ENCODE peak calls at places on chromosomes 6 and 20, in nine cellular contexts. B is OCI-LY7; C is prostate gland; T is upper lobe of right lung; K is CD8-positive, alpha-beta T cell; M is pancreas; P is fibroblast of lung; U is left lung; G is cardiac muscle cell. Z is an unnamed sample. For H3K4me1, the result is how much of the 10 kb centered on the place peaks cover.

GRCh38 chr6:111722220-111722731 is 116.6 kb upstream of the TRAF3IP2 start:
- DNase-seq in U (no peak), B (no peak), K (no peak), T (no peak), C (no peak), G (peak), P (peak), M (no peak), Z (no peak)

GRCh38 chr6:39137235-39137634 is 22.2 kb upstream of the SAYSD1 start:
- DNase-seq in B (peak), M (no peak), C (no peak), G (peak), U (peak), T (no peak), P (peak), K (no peak), Z (no peak)

GRCh38 chr6:2403546-2403945 is 158.1 kb upstream of the GMDS start:
- DNase-seq in B (no peak), P (no peak), M (no peak), C (no peak), K (no peak), T (no peak), U (no peak), G (no peak), Z (no peak)

GRCh38 chr20:44023515-44024371 is 109.1 kb downstream of the TOX2 start:
- DNase-seq in M (no peak), G (no peak), U (no peak), T (no peak), C (no peak), P (no peak), K (no peak), B (no peak), Z (no peak)

GRCh38 chr6:94510877-94511276 is 1066.5 kb upstream of the MANEA start:
- DNase-seq in G (no peak), C (no peak), T (peak), B (no peak), P (no peak), U (no peak), K (no peak), M (peak), Z (no peak)

GRCh38 chr20:17875106-17875980 is 93.3 kb downstream of the SNX5 start:
- DNase-seq in G (peak), T (peak), M (peak), P (peak), U (peak), K (no peak), C (peak), B (no peak), Z (peak)

GRCh38 chr20:11032611-11033010 is 358.8 kb upstream of the JAG1 start:
- DNase-seq in M (no peak), T (no peak), K (no peak), C (no peak), B (no peak), G (no peak), U (no peak), P (no peak), Z (no peak)

GRCh38 chr6:85403331-85404015 is 46.4 kb upstream of the NT5E start:
- DNase-seq in M (no peak), T (no peak), P (peak), K (no peak), B (no peak), U (no peak), G (peak), C (no peak), Z (no peak)

GRCh38 chr6:145480024-145480423 is 255.3 kb downstream of the EPM2A start:
- DNase-seq in B (no peak), C (no peak), M (no peak), G (no peak), T (no peak), U (no peak), P (no peak), K (no peak), Z (no peak)

GRCh38 chr6:144664947-144665346 is 379.8 kb downstream of the UTRN start:
- DNase-seq in G (no peak), U (no peak), C (no peak), B (no peak), M (no peak), P (no peak), K (no peak), T (no peak), Z (no peak)

GRCh38 chr20:62145688-62146018 is 2.1 kb downstream of the SS18L1 start:
- DNase-seq in T (no peak), M (no peak), K (no peak), U (no peak), C (no peak), B (no peak), P (no peak), G (no peak), Z (no peak)

GRCh38 chr6:119541132-119541905 is 191.8 kb upstream of the MAN1A1 start:
- DNase-seq in U (no peak), M (no peak), B (no peak), K (no peak), G (peak), T (no peak), C (no peak), P (peak), Z (no peak)

GRCh38 chr20:62020935-62021701 is 44.6 kb downstream of the TAF4 start:
- DNase-seq in U (no peak), K (no peak), P (peak), G (peak), M (no peak), T (no peak), C (no peak), B (no peak), Z (peak)

GRCh38 chr6:24744911-24745310 is 26.0 kb upstream of the C6orf62 start:
- DNase-seq in P (no peak), K (no peak), M (no peak), C (no peak), U (no peak), B (no peak), G (no peak), T (no peak), Z (no peak)

GRCh38 chr20:49287555-49288249 is 9.8 kb upstream of the ZNFX1 start:
- DNase-seq in B (no peak), T (no peak), M (no peak), U (no peak), G (peak), P (peak), K (no peak), C (no peak), Z (no peak)

GRCh38 chr6:144036064-144036873 is 28.2 kb upstream of the PLAGL1 start:
- DNase-seq in M (no peak), K (no peak), U (peak), B (no peak), C (no peak), G (peak), P (peak), T (peak), Z (no peak)

GRCh38 chr6:145028144-145028818 is 707.0 kb downstream of the EPM2A start:
- DNase-seq in M (no peak), U (no peak), K (no peak), C (peak), T (no peak), B (peak), P (no peak), G (peak), Z (no peak)

GRCh38 chr20:38159949-38160756 is 4.9 kb downstream of the TGM2 start:
- DNase-seq in P (no peak), B (no peak), T (no peak), M (no peak), G (no peak), C (no peak), U (no peak), K (no peak), Z (no peak)

GRCh38 chr6:122798099-122798641 is 9.1 kb downstream of the SMPDL3A start:
- DNase-seq in G (peak), K (no peak), T (peak), M (peak), C (peak), P (peak), B (no peak), U (peak), Z (no peak)

GRCh38 chr20:44187054-44187762 is at the start of gene JPH2:
- DNase-seq in B (no peak), K (no peak), M (no peak), T (no peak), P (peak), G (peak), C (no peak), U (no peak), Z (peak)

GRCh38 chr6:126797981-126798380 is 320.5 kb upstream of the RSPO3 start:
- DNase-seq in U (no peak), T (no peak), P (peak), B (no peak), G (peak), K (no peak), M (no peak), C (no peak), Z (no peak)

GRCh38 chr6:122063090-122063489 is 336.4 kb upstream of the HSF2 start:
- DNase-seq in P (no peak), T (no peak), G (no peak), U (no peak), B (no peak), K (no peak), C (no peak), M (no peak), Z (no peak)

GRCh38 chr6:6390849-6391602 is 70.6 kb upstream of the F13A1 start:
- DNase-seq in M (no peak), U (no peak), P (no peak), B (peak), C (no peak), K (no peak), G (no peak), T (no peak), Z (no peak)

GRCh38 chr6:28794175-28795002 is 129.4 kb downstream of the TRIM27 start:
- DNase-seq in K (no peak), U (no peak), M (no peak), G (peak), T (no peak), C (no peak), P (peak), B (peak), Z (no peak)

GRCh38 chr6:28263946-28264345 is 3.0 kb upstream of the ZSCAN26 start:
- DNase-seq in C (no peak), T (no peak), K (no peak), B (no peak), P (no peak), G (no peak), U (no peak), M (no peak), Z (no peak)

GRCh38 chr20:32893878-32894483 is 35.3 kb downstream of the EFCAB8 start:
- DNase-seq in M (no peak), K (no peak), G (peak), P (no peak), B (peak), U (no peak), C (no peak), T (no peak), Z (no peak)

GRCh38 chr6:32794510-32794909 is 22.3 kb downstream of the HLA-DOB start:
- DNase-seq in M (no peak), C (no peak), K (no peak), B (no peak), G (no peak), U (no peak), T (no peak), P (no peak), Z (no peak)

GRCh38 chr6:106973841-106974336 is 640 bp downstream of the CD24 start:
- DNase-seq in C (peak), P (peak), M (peak), G (no peak), B (peak), U (no peak), K (no peak), T (peak), Z (no peak)

GRCh38 chr6:150813993-150814359 is 51.5 kb upstream of the MTHFD1L start:
- DNase-seq in K (no peak), U (no peak), T (no peak), B (no peak), G (no peak), P (peak), M (no peak), C (no peak), Z (no peak)
- H3K27ac ChIP-seq in K (no peak), U (peak), T (no peak), B (no peak), G (no peak), P (no peak), M (no peak), C (no peak), Z (peak)

GRCh38 chr6:42021847-42022754 is 28.2 kb upstream of the TAF8 start:
- DNase-seq in G (peak), K (peak), P (no peak), M (no peak), T (no peak), U (no peak), C (no peak), B (peak), Z (no peak)
- H3K4me1 ChIP-seq in G (under half), K (half or more), P (under half), M (under half), T (under half), U (under half), C (under half), B (half or more), Z (under half)

DNA sequence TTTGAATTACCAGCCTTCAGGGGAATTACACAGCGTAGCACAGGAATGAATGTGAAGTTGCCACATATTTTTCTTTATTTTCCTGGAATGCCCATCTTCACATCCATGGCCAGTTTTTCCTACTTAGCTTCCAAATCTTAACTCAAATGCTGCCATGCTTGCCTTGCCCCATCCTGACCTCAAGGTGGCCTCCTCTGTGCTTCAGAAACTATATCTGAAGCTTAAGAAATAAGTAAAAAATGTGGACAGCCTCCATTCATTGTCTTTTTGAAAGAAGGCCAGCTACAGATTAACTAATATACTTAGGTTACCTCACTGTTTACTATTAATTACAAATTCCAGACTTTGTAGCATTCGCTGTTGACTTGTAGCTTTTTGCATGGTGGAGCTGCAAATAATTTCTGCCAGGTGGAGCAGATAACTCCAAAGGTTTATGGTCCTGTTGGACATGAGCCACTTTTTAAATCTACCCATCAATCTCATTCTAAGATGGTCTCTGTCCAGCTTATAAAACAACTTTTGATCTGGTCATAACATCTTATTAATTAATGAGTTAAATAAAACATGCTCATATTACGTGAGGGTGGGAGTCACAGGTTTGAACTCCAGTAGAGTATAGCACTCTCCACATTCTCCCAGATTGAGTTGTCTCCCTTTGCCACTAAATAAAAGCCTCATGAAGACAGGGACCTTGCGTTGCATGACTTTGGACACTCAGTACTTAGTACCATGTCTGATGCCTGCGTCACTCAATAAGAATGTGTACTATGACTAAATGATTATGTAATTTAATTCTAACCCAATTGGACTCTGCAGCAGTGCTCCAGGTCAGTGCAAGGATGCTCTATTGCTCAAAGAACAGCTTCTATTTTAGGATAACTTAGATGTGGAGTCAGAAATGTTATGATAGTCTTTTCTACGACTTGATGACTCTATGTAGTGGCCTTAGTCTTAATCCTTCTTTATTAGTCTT is 678.6 kb upstream of the CITED2 start:
- DNase-seq in M (no peak), T (no peak), G (peak), C (no peak), U (no peak), K (no peak), B (peak), P (peak), Z (no peak)
- TF ChIP-seq CTCF in M (no peak), T (peak), G (peak), C (no peak), U (no peak), K (no peak), B (peak), P (peak), Z (peak)

DNA sequence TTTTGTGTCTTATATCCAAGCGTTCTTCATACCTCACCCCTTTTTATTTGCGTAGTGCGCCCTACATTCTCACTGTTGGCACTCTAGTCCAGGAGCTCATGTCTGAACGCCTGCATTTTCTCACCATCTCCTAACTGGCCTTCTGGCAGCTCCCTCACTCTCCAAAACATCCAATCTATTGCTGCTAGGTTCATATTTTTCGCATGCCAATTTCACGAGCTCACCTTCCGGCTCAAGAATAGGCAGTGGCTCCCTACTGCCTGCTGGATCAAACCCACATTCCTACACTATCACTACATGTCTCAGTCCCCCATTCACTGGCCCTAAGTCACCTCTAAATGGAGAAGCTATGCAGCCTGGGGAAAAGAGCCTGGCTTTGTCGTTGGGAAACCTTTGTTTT is 115.0 kb downstream of the IPCEF1 start:
- DNase-seq in P (peak), K (no peak), M (no peak), B (no peak), C (no peak), U (no peak), G (no peak), T (no peak), Z (no peak)
- H3K27ac ChIP-seq in P (no peak), K (no peak), M (no peak), B (no peak), C (no peak), U (no peak), G (no peak), T (no peak), Z (no peak)

GRCh38 chr6:160253714-160254113 is 4.9 kb downstream of the SLC22A2 start:
- DNase-seq in M (no peak), C (no peak), P (no peak), T (no peak), G (no peak), U (no peak), K (no peak), B (no peak), Z (no peak)

GRCh38 chr6:160256445-160256844 is 2.2 kb downstream of the SLC22A2 start:
- DNase-seq in C (no peak), U (no peak), P (no peak), G (no peak), K (no peak), B (no peak), M (no peak), T (no peak), Z (no peak)

GRCh38 chr6:160252073-160252809 is 6.4 kb downstream of the SLC22A2 start:
- DNase-seq in M (no peak), B (no peak), P (no peak), C (no peak), U (no peak), T (no peak), G (no peak), K (no peak), Z (no peak)

GRCh38 chr6:160254467-160255312 is 3.9 kb downstream of the SLC22A2 start:
- DNase-seq in T (no peak), K (no peak), C (no peak), U (no peak), M (no peak), P (no peak), G (no peak), B (no peak), Z (no peak)

DNA sequence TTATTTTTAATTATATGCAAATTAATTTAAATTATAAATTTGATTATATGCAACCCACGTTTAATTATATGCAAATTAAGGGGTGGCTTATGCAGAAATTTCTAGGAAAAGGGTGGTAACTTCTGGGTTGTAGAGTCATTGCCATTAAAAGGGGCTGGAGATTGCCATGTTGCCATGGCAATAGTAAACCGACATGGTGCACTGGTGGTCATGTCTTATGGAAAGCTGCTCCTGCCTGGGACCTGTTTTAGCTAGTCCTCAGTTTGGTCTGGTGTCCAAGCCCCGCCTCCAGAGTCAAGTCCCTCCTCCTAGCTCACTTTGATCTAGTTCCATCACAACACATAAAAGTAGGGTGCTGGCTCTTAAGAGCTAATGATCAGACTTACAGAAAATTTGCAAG is 5.4 kb downstream of the SLC22A2 start:
- DNase-seq in B (no peak), M (no peak), K (no peak), G (no peak), C (no peak), T (no peak), U (no peak), P (no peak), Z (no peak)
- H3K4me1 ChIP-seq in B (under half), M (under half), K (under half), G (under half), C (under half), T (under half), U (under half), P (under half), Z (under half)

DNA sequence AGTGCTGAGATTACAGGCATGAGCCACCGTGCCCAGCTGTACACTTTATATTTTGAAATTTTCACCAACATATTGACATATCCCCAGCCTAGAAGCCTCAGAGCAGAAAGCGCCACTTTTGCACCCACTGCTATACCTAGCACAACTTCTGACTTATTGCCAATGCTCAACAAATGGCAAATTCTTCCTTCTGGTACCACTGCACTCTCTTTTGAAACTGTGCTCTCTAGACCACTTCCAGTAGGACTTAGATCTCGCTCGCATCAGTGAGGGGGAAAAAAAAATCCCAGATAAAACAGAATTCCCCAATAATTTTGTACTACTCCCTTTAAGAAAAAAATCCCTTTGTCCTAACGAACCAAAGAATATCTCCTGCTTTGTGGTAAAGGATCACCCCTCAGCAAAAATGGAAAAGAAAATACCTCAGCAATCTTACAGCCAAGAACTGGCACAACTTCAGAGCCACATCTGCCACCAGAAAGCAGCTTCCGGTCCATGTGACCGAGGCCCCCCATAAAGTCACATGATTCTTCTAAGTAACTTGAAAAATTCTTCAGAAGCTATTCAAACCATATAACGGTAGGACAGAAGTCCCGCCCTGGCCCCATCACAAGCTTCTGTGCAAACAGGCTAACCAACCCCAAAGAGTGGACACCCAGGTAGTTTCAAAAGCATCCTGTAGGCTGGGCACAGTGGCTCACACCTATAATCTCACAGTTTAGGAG is 18.5 kb upstream of the IL17F start:
- DNase-seq in U (no peak), M (no peak), C (no peak), T (no peak), G (no peak), B (no peak), P (no peak), K (peak), Z (no peak)
- TF ChIP-seq CTCF in U (no peak), M (no peak), C (no peak), T (no peak), G (no peak), B (no peak), P (no peak), K (no peak), Z (no peak)

Z was measured in left ventricle myocardium inferior.